ENCODE peak calls at places on chromosomes 16 and 17, in four cellular contexts. W is RWPE1, X is NAMALWA, U is neural crest cell. L is an unnamed sample.

GRCh38 chr17:5706835-5707234 is 122.5 kb upstream of the NLRP1 start:
- DNase-seq in X (peak), W (peak), U (peak), L (peak)

GRCh38 chr17:79942591-79943353 is 92.9 kb downstream of the TBC1D16 start:
- DNase-seq in W (no peak), X (no peak), U (no peak), L (peak)

GRCh38 chr17:35586569-35587073 is 501 bp upstream of the AP2B1 start:
- DNase-seq in X (no peak), U (no peak), W (no peak), L (no peak)

GRCh38 chr16:84115919-84116719 is 623 bp downstream of the MBTPS1 start:
- DNase-seq in U (no peak), W (peak), X (peak), L (peak)

GRCh38 chr16:51854401-51854951 is 692.5 kb downstream of the TOX3 start:
- DNase-seq in W (no peak), U (no peak), X (no peak), L (peak)

GRCh38 chr16:8581923-8582580 is 8.3 kb downstream of the TMEM114 start:
- DNase-seq in W (no peak), X (peak), U (no peak), L (peak)

GRCh38 chr17:6079155-6079554 is 9.0 kb downstream of the WSCD1 start:
- DNase-seq in U (no peak), W (no peak), X (peak), L (no peak)

GRCh38 chr16:81611721-81612120 is 167.1 kb downstream of the CMIP start:
- DNase-seq in W (no peak), X (no peak), U (no peak), L (no peak)

GRCh38 chr16:56102159-56102798 is 89.0 kb upstream of the GNAO1 start:
- DNase-seq in W (no peak), U (no peak), X (no peak), L (no peak)

GRCh38 chr17:59469786-59470485 is 95.5 kb upstream of the DHX40 start:
- DNase-seq in X (no peak), U (no peak), W (no peak), L (no peak)

GRCh38 chr17:76487451-76488192 is 13.6 kb downstream of the RHBDF2 start:
- DNase-seq in U (no peak), X (no peak), W (no peak), L (no peak)

GRCh38 chr16:77406680-77407079 is 28.2 kb downstream of the ADAMTS18 start:
- DNase-seq in X (no peak), W (no peak), U (no peak), L (peak)

GRCh38 chr16:7688811-7689210 is 356.2 kb downstream of the RBFOX1 start:
- DNase-seq in X (no peak), W (no peak), U (no peak), L (no peak)

GRCh38 chr17:48995871-48996695 is 1.1 kb upstream of the IGF2BP1 start:
- DNase-seq in X (peak), U (peak), W (no peak), L (no peak)

GRCh38 chr16:86432691-86433090 is 77.6 kb upstream of the FOXF1 start:
- DNase-seq in X (no peak), U (no peak), W (no peak), L (no peak)

GRCh38 chr17:81295678-81296381 is 723 bp upstream of the SLC38A10 start:
- DNase-seq in U (no peak), W (peak), X (peak), L (peak)

GRCh38 chr16:81526935-81527334 is 82.3 kb downstream of the CMIP start:
- DNase-seq in U (no peak), X (no peak), W (peak), L (peak)

GRCh38 chr17:59754547-59754946 is 47.1 kb downstream of the VMP1 start:
- DNase-seq in X (no peak), U (no peak), W (peak), L (peak)

GRCh38 chr16:7268182-7268581 is 64.5 kb upstream of the RBFOX1 start:
- DNase-seq in U (peak), W (no peak), X (peak), L (peak)

GRCh38 chr17:19379306-19380075 is 1.2 kb downstream of the MAPK7 start:
- DNase-seq in X (no peak), U (no peak), W (no peak), L (no peak)

GRCh38 chr17:65936013-65936412 is 255.9 kb downstream of the CEP112 start:
- DNase-seq in U (no peak), W (no peak), X (no peak), L (peak)

GRCh38 chr16:31093132-31093703 is 1.4 kb downstream of the VKORC1 start:
- DNase-seq in W (peak), U (no peak), X (peak), L (peak)

GRCh38 chr16:57539072-57539796 is 2.9 kb upstream of the CCDC102A start:
- DNase-seq in X (peak), W (no peak), U (no peak), L (peak)

GRCh38 chr17:40168262-40168832 is 8.9 kb upstream of the RAPGEFL1 start:
- DNase-seq in U (no peak), X (peak), W (peak), L (peak)

GRCh38 chr16:26830716-26831115 is 236.0 kb upstream of the C16orf82 start:
- DNase-seq in X (no peak), W (no peak), U (no peak), L (peak)

GRCh38 chr17:27743288-27743885 is 56.9 kb downstream of the NOS2 start:
- DNase-seq in X (no peak), U (no peak), W (no peak), L (no peak)

GRCh38 chr17:30241051-30241450 is 5.6 kb upstream of the SLC6A4 start:
- DNase-seq in W (no peak), X (no peak), U (no peak), L (no peak)

GRCh38 chr16:727291-727977 is 528 bp downstream of the HAGHL start:
- DNase-seq in U (no peak), X (peak), W (no peak), L (no peak)